ENCODE peak calls at places on chromosome 11, in six cellular contexts. One of them, this sample, is unnamed.

GRCh38 chr11:62909107-62909894 is 11.9 kb downstream of the CHRM1 start:
- DNase-seq in NCI-H1105: peak
- DNase-seq in ACHN: peak
- DNase-seq in glomerular endothelial cell: no peak
- DNase-seq in mammary epithelial cell: peak
- DNase-seq in EL: peak
- DNase-seq in this sample: no peak

GRCh38 chr11:117818036-117818858 is 6.3 kb downstream of the FXYD2 start:
- DNase-seq in NCI-H1105: no peak
- DNase-seq in ACHN: peak
- DNase-seq in glomerular endothelial cell: peak
- DNase-seq in mammary epithelial cell: peak
- DNase-seq in EL: peak
- DNase-seq in this sample: no peak

GRCh38 chr11:65432686-65433582 is 10.3 kb downstream of the NEAT1 start:
- DNase-seq in NCI-H1105: peak
- DNase-seq in ACHN: peak
- DNase-seq in glomerular endothelial cell: no peak
- DNase-seq in mammary epithelial cell: peak
- DNase-seq in EL: peak
- DNase-seq in this sample: no peak

GRCh38 chr11:795638-796564 is 2.2 kb downstream of the SLC25A22 start:
- DNase-seq in NCI-H1105: peak
- DNase-seq in ACHN: peak
- DNase-seq in glomerular endothelial cell: no peak
- DNase-seq in mammary epithelial cell: peak
- DNase-seq in EL: peak
- DNase-seq in this sample: no peak

GRCh38 chr11:105673089-105673488 is 63.2 kb downstream of the GRIA4 start:
- DNase-seq in NCI-H1105: no peak
- DNase-seq in ACHN: peak
- DNase-seq in glomerular endothelial cell: peak
- DNase-seq in mammary epithelial cell: peak
- DNase-seq in EL: peak
- DNase-seq in this sample: peak

GRCh38 chr11:75154646-75155569 is 4.0 kb downstream of the SLCO2B1 start:
- DNase-seq in NCI-H1105: no peak
- DNase-seq in ACHN: no peak
- DNase-seq in glomerular endothelial cell: no peak
- DNase-seq in mammary epithelial cell: no peak
- DNase-seq in EL: no peak
- DNase-seq in this sample: no peak

GRCh38 chr11:68191661-68192579 is 21.2 kb downstream of the KMT5B start:
- DNase-seq in NCI-H1105: no peak
- DNase-seq in ACHN: peak
- DNase-seq in glomerular endothelial cell: no peak
- DNase-seq in mammary epithelial cell: peak
- DNase-seq in EL: no peak
- DNase-seq in this sample: no peak

GRCh38 chr11:57937431-57937830 is 86.2 kb upstream of the OR9Q1 start:
- DNase-seq in NCI-H1105: no peak
- DNase-seq in ACHN: no peak
- DNase-seq in glomerular endothelial cell: no peak
- DNase-seq in mammary epithelial cell: no peak
- DNase-seq in EL: no peak
- DNase-seq in this sample: no peak

GRCh38 chr11:6216501-6216900 is 11.1 kb downstream of the C11orf42 start:
- DNase-seq in NCI-H1105: no peak
- DNase-seq in ACHN: no peak
- DNase-seq in glomerular endothelial cell: no peak
- DNase-seq in mammary epithelial cell: no peak
- DNase-seq in EL: no peak
- DNase-seq in this sample: no peak

GRCh38 chr11:36300651-36301050 is 4.6 kb downstream of the PRR5L start:
- DNase-seq in NCI-H1105: peak
- DNase-seq in ACHN: no peak
- DNase-seq in glomerular endothelial cell: no peak
- DNase-seq in mammary epithelial cell: no peak
- DNase-seq in EL: peak
- DNase-seq in this sample: peak

GRCh38 chr11:76596652-76597051 is 73.9 kb downstream of the LRRC32 start:
- DNase-seq in NCI-H1105: no peak
- DNase-seq in ACHN: no peak
- DNase-seq in glomerular endothelial cell: no peak
- DNase-seq in mammary epithelial cell: no peak
- DNase-seq in EL: no peak
- DNase-seq in this sample: no peak

GRCh38 chr11:46541593-46542371 is 52.0 kb downstream of the AMBRA1 start:
- DNase-seq in NCI-H1105: no peak
- DNase-seq in ACHN: no peak
- DNase-seq in glomerular endothelial cell: no peak
- DNase-seq in mammary epithelial cell: no peak
- DNase-seq in EL: no peak
- DNase-seq in this sample: no peak

GRCh38 chr11:44761546-44761961 is 34.8 kb downstream of the TSPAN18 start:
- DNase-seq in NCI-H1105: no peak
- DNase-seq in ACHN: no peak
- DNase-seq in glomerular endothelial cell: no peak
- DNase-seq in mammary epithelial cell: no peak
- DNase-seq in EL: no peak
- DNase-seq in this sample: no peak

GRCh38 chr11:96334219-96334618 is 8.8 kb downstream of the MAML2 start:
- DNase-seq in NCI-H1105: no peak
- DNase-seq in ACHN: no peak
- DNase-seq in glomerular endothelial cell: no peak
- DNase-seq in mammary epithelial cell: no peak
- DNase-seq in EL: no peak
- DNase-seq in this sample: no peak

GRCh38 chr11:18521123-18521522 is 5.6 kb downstream of the TSG101 start:
- DNase-seq in NCI-H1105: no peak
- DNase-seq in ACHN: no peak
- DNase-seq in glomerular endothelial cell: no peak
- DNase-seq in mammary epithelial cell: no peak
- DNase-seq in EL: no peak
- DNase-seq in this sample: no peak

This sample was measured in retinal pigment epithelial cell.